ENCODE peak calls at places on chromosomes 4 and X, in eight cellular contexts. R, Q, S, P, X, N, Z and B are unnamed samples.

GRCh38 chr4:123232439-123232838 is 164.2 kb upstream of the SPRY1 start:
- DNase-seq in S (no peak), Z (no peak), X (no peak), N (no peak), R (no peak), P (no peak), Q (no peak), B (no peak)

GRCh38 chr4:147674496-147674895 is 9.5 kb downstream of the PRMT9 start:
- DNase-seq in Q (no peak), N (no peak), Z (no peak), P (no peak), X (no peak), S (no peak), R (no peak), B (no peak)

GRCh38 chr4:151099976-151100417 is 569 bp downstream of the RPS3A start:
- DNase-seq in Q (no peak), P (no peak), R (peak), X (no peak), S (no peak), N (no peak), Z (no peak), B (no peak)

GRCh38 chr4:129146639-129147038 is 50.7 kb downstream of the C4orf33 start:
- DNase-seq in N (no peak), X (no peak), Q (no peak), Z (no peak), R (no peak), S (no peak), P (no peak), B (no peak)

GRCh38 chr4:51906167-51906647 is 63.3 kb downstream of the DCUN1D4 start:
- DNase-seq in X (no peak), R (peak), N (no peak), P (no peak), S (peak), Q (no peak), Z (no peak), B (no peak)

GRCh38 chr4:10079951-10080873 is 36.4 kb downstream of the WDR1 start:
- DNase-seq in Z (no peak), X (no peak), N (no peak), R (no peak), Q (no peak), P (no peak), S (no peak), B (no peak)

GRCh38 chrX:101491943-101492342 is 6.7 kb downstream of the ARMCX4 start:
- DNase-seq in Q (no peak), N (no peak), Z (no peak), R (no peak), S (no peak), P (no peak), X (no peak), B (no peak)

GRCh38 chr4:182758288-182758687 is 158.9 kb downstream of the DCTD start:
- DNase-seq in X (no peak), S (no peak), P (no peak), Q (no peak), Z (no peak), N (no peak), R (no peak), B (no peak)

GRCh38 chrX:113644426-113644825 is 803.8 kb upstream of the AMOT start:
- DNase-seq in Z (no peak), S (no peak), N (no peak), Q (no peak), X (no peak), R (no peak), P (no peak), B (no peak)

GRCh38 chrX:149275836-149276235 is 229.3 kb downstream of the IDS start:
- DNase-seq in P (no peak), Z (no peak), R (no peak), X (no peak), S (no peak), N (no peak), Q (no peak), B (no peak)

GRCh38 chrX:136176399-136176825 is 29.1 kb downstream of the FHL1 start:
- DNase-seq in Z (no peak), P (no peak), R (no peak), X (no peak), Q (no peak), S (no peak), N (peak), B (no peak)

GRCh38 chrX:7993873-7994272 is 66.7 kb upstream of the PNPLA4 start:
- DNase-seq in Z (no peak), X (no peak), R (no peak), N (no peak), P (no peak), S (no peak), Q (no peak), B (no peak)

GRCh38 chrX:102517331-102517730 is 792 bp upstream of the TMSB15A start:
- DNase-seq in P (no peak), Q (no peak), X (no peak), N (no peak), R (peak), S (no peak), Z (no peak), B (no peak)

GRCh38 chr4:89001647-89002518 is 55.1 kb downstream of the FAM13A start:
- DNase-seq in Z (no peak), X (no peak), R (peak), Q (no peak), N (no peak), P (no peak), S (no peak), B (no peak)

GRCh38 chr4:152073738-152074137 is 312.9 kb upstream of the GATB start:
- DNase-seq in Z (no peak), N (no peak), S (no peak), R (no peak), X (no peak), Q (no peak), P (no peak), B (no peak)

GRCh38 chr4:130808492-130808891 is 1712.5 kb downstream of the C4orf33 start:
- DNase-seq in Z (no peak), R (peak), N (no peak), X (no peak), Q (no peak), P (no peak), S (peak), B (no peak)

GRCh38 chr4:183860726-183861125 is 44.4 kb upstream of the STOX2 start:
- DNase-seq in Q (peak), S (no peak), R (peak), N (no peak), Z (no peak), P (no peak), X (no peak), B (no peak)

GRCh38 chr4:5785806-5786680 is 75.0 kb downstream of the EVC start:
- DNase-seq in S (no peak), R (no peak), Q (peak), N (peak), Z (no peak), P (no peak), X (no peak), B (no peak)

GRCh38 chrX:13803116-13803515 is 13.8 kb downstream of the GPM6B start:
- DNase-seq in N (no peak), P (no peak), Z (no peak), S (no peak), R (no peak), X (no peak), Q (no peak), B (no peak)

GRCh38 chrX:70421618-70422017 is 1.5 kb upstream of the GDPD2 start:
- DNase-seq in N (no peak), S (no peak), P (no peak), Z (no peak), Q (no peak), R (peak), X (no peak), B (no peak)

GRCh38 chr4:100569196-100569595 is 51.4 kb upstream of the EMCN start:
- DNase-seq in Q (no peak), R (no peak), Z (no peak), S (no peak), P (no peak), N (no peak), X (no peak), B (no peak)